ENCODE peak calls at places on chromosome 16, in eight cellular contexts. J is adrenal gland, I is transverse colon, K is heart left ventricle, B is GM12878, S is breast epithelium, T is endothelial cell of umbilical vein, E is A549. A is an unnamed sample. For H3K4me1, the result is how much of the 10 kb centered on the place peaks cover.

GRCh38 chr16:22075043-22075757 is 17.1 kb upstream of the VWA3A start:
- DNase-seq in J (no peak), T (peak), K (no peak), S (no peak), E (no peak), I (no peak), B (no peak), A (no peak)

GRCh38 chr16:49489686-49490320 is 116.2 kb downstream of the C16orf78 start:
- DNase-seq in T (no peak), I (peak), K (no peak), S (no peak), J (no peak), B (no peak), E (no peak), A (no peak)

GRCh38 chr16:53945996-53946395 is 242.0 kb downstream of the FTO start:
- DNase-seq in K (no peak), I (no peak), B (no peak), J (no peak), E (peak), T (peak), S (no peak), A (no peak)

GRCh38 chr16:48609453-48610023 is 442 bp downstream of the N4BP1 start:
- DNase-seq in S (no peak), I (peak), T (no peak), E (peak), J (peak), K (peak), B (no peak), A (peak)

GRCh38 chr16:85924675-85925074 is 25.7 kb downstream of the IRF8 start:
- DNase-seq in E (no peak), T (no peak), J (no peak), B (no peak), I (no peak), S (no peak), K (no peak), A (no peak)

GRCh38 chr16:89045181-89045815 is 48.4 kb upstream of the ACSF3 start:
- DNase-seq in S (no peak), E (no peak), K (peak), I (no peak), T (no peak), J (no peak), B (no peak), A (no peak)

GRCh38 chr16:14310519-14310991 is 239.4 kb downstream of the MRTFB start:
- DNase-seq in T (no peak), S (no peak), J (no peak), E (peak), K (peak), I (peak), B (peak), A (no peak)

GRCh38 chr16:51556694-51557327 is 405.7 kb upstream of the SALL1 start:
- DNase-seq in J (no peak), S (no peak), K (no peak), I (peak), T (no peak), E (peak), B (no peak), A (no peak)

GRCh38 chr16:88790312-88791150 is 5.5 kb upstream of the PIEZO1 start:
- DNase-seq in E (no peak), T (no peak), I (peak), K (no peak), J (no peak), B (no peak), S (no peak), A (no peak)

GRCh38 chr16:53980675-53981074 is 276.7 kb downstream of the FTO start:
- DNase-seq in I (no peak), S (no peak), J (no peak), B (no peak), T (no peak), K (no peak), E (no peak), A (no peak)

GRCh38 chr16:87657621-87658192 is 55.4 kb downstream of the JPH3 start:
- DNase-seq in T (no peak), J (no peak), S (no peak), I (no peak), K (no peak), E (peak), B (no peak), A (no peak)

GRCh38 chr16:74249281-74249680 is 47.3 kb upstream of the PSMD7 start:
- DNase-seq in K (no peak), I (no peak), J (no peak), S (no peak), E (no peak), T (no peak), B (no peak), A (no peak)

GRCh38 chr16:21150375-21151001 is at the start of gene DNAH3:
- DNase-seq in K (no peak), B (no peak), T (no peak), S (no peak), J (no peak), E (peak), I (peak), A (no peak)

GRCh38 chr16:28204622-28205021 is 7.1 kb downstream of the XPO6 start:
- DNase-seq in S (no peak), J (no peak), T (no peak), I (no peak), K (no peak), E (no peak), B (no peak), A (no peak)

GRCh38 chr16:2821483-2822157 is 4.6 kb downstream of the PRSS21 start:
- DNase-seq in K (no peak), T (no peak), I (peak), J (no peak), E (no peak), B (no peak), S (peak), A (no peak)

GRCh38 chr16:68408967-68409366 is 39.3 kb downstream of the SMPD3 start:
- DNase-seq in E (no peak), I (no peak), T (no peak), B (no peak), S (no peak), K (no peak), J (no peak), A (no peak)

GRCh38 chr16:75402174-75402820 is 31.0 kb downstream of the CFDP1 start:
- DNase-seq in T (peak), E (no peak), J (no peak), S (no peak), I (no peak), K (no peak), B (no peak), A (no peak)

GRCh38 chr16:85173981-85174751 is 61.9 kb upstream of the CIBAR2 start:
- DNase-seq in B (no peak), K (no peak), I (peak), T (peak), J (peak), E (peak), S (no peak), A (peak)

GRCh38 chr16:73418746-73419145 is 370.8 kb upstream of the ZFHX3 start:
- DNase-seq in K (no peak), I (no peak), E (no peak), T (no peak), B (no peak), J (no peak), S (no peak), A (no peak)

GRCh38 chr16:56348168-56349085 is 76.9 kb downstream of the AMFR start:
- DNase-seq in J (no peak), S (no peak), I (no peak), T (no peak), K (peak), E (no peak), B (no peak), A (no peak)

GRCh38 chr16:80208015-80208414 is 332.8 kb upstream of the DYNLRB2 start:
- DNase-seq in K (no peak), J (no peak), S (no peak), T (no peak), I (no peak), B (no peak), E (no peak), A (no peak)

GRCh38 chr16:50580180-50580771 is 32.1 kb downstream of the NKD1 start:
- DNase-seq in I (no peak), E (no peak), T (no peak), K (peak), S (no peak), B (no peak), J (no peak), A (no peak)

GRCh38 chr16:53036066-53036465 is 16.6 kb downstream of the CHD9NB start:
- DNase-seq in K (no peak), S (no peak), E (no peak), T (no peak), B (no peak), I (no peak), J (no peak), A (no peak)

GRCh38 chr16:53045554-53046250 is 7.0 kb downstream of the CHD9NB start:
- DNase-seq in E (no peak), B (no peak), T (no peak), J (no peak), K (no peak), S (no peak), I (peak), A (no peak)

GRCh38 chr16:84574191-84574590 is 43.7 kb downstream of the COTL1 start:
- DNase-seq in J (no peak), I (no peak), K (no peak), T (no peak), S (no peak), B (no peak), E (no peak), A (no peak)

GRCh38 chr16:82753821-82754220 is 127.1 kb downstream of the CDH13 start:
- DNase-seq in I (no peak), B (no peak), E (no peak), T (no peak), J (no peak), K (no peak), S (no peak), A (no peak)

GRCh38 chr16:66043326-66043725 is 323.2 kb upstream of the CDH5 start:
- DNase-seq in K (no peak), T (no peak), S (no peak), B (no peak), J (no peak), E (no peak), I (no peak), A (no peak)

GRCh38 chr16:31071861-31072260 is 2.2 kb downstream of the ZNF668 start:
- DNase-seq in E (no peak), T (peak), I (no peak), K (no peak), S (no peak), J (no peak), B (no peak), A (no peak)

GRCh38 chr16:31074073-31074813 is at the start of the genes ZNF646 and ZNF668:
- DNase-seq in B (peak), E (peak), J (peak), S (peak), K (peak), I (peak), T (peak), A (peak)

GRCh38 chr16:31072540-31073072 is 1.4 kb downstream of the ZNF668 start:
- DNase-seq in E (peak), S (no peak), K (no peak), B (no peak), T (peak), I (peak), J (peak), A (no peak)

GRCh38 chr16:31073823-31074072 is 292 bp downstream of the ZNF668 start:
- DNase-seq in K (no peak), T (no peak), I (no peak), S (no peak), E (no peak), B (peak), J (no peak), A (no peak)

GRCh38 chr16:31073073-31073822 is 792 bp downstream of the ZNF668 start:
- DNase-seq in K (peak), I (peak), S (peak), B (no peak), E (peak), T (peak), J (peak), A (peak)
- TF ChIP-seq POLR2A in K (no peak), I (no peak), S (no peak), B (peak), E (no peak), T (no peak), J (no peak), A (peak)

GRCh38 chr16:16001856-16002255 is 52.4 kb downstream of the ABCC1 start:
- DNase-seq in I (no peak), B (no peak), E (no peak), T (peak), J (no peak), K (no peak), S (no peak), A (no peak)
- H3K27ac ChIP-seq in I (no peak), B (no peak), E (peak), T (no peak), J (no peak), K (no peak), S (no peak), A (no peak)

DNA sequence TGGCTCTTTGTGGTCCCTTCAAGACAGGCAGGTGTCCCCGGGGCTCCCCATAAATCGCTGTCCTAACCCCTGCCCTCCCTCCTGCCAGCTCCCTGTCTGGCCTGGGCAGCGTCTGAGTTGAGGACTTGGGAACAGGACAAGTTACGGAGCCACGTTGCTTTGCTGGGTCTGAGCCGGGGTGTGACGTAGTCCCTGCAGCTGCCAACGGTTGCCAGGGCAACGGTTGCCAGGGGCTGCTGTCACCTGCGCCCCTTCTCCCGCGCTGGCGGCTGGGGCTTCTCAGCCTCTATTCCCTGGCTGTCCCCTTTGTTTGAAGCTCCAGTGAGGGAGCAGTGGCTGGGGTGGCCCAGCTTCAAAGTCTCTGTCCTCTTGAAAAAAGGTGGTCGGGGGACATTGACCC is 10.7 kb downstream of the ADGRG1 start:
- DNase-seq in S (no peak), E (no peak), T (no peak), B (no peak), K (peak), I (no peak), J (no peak), A (peak)
- H3K4me1 ChIP-seq in S (under half), E (half or more), T (under half), B (under half), K (under half), I (under half), J (under half), A (under half)

GRCh38 chr16:67164599-67165061 is at the start of gene HSF4:
- DNase-seq in B (no peak), E (no peak), T (no peak), J (peak), I (peak), K (peak), S (no peak), A (peak)
- TF ChIP-seq POLR2A in B (no peak), E (no peak), T (no peak), J (peak), I (peak), K (no peak), S (no peak), A (peak)